ENCODE peak calls at places on chromosomes 5 and 9, in ten cellular contexts. E, Z, I, J, Q, N, U, D, Y and M are unnamed samples.
A peak's percentile ranks its signal among the peaks of the same experiment; 100 is the strongest.

GRCh38 chr9:83477571-83477970 is 60.6 kb downstream of the FRMD3 start:
- DNase-seq in Y (no peak), N (no peak), U (no peak), Z (no peak), Q (no peak), J (peak; percentile 43), E (peak; percentile 50), D (no peak), I (no peak), M (peak; percentile 61)

GRCh38 chr9:93254806-93255519 is 71.0 kb downstream of the WNK2 start:
- DNase-seq in Y (no peak), Q (no peak), E (no peak), N (no peak), Z (no peak), U (no peak), J (no peak), D (no peak), I (no peak), M (no peak)

GRCh38 chr9:35920004-35920658 is 10.8 kb downstream of the SPAAR start:
- DNase-seq in Y (no peak), D (no peak), J (no peak), E (no peak), U (peak; percentile 31), I (no peak), Z (no peak), N (no peak), Q (peak; percentile 71), M (peak; percentile 36)

GRCh38 chr5:20102291-20102690 is 114.3 kb upstream of the CDH18 start:
- DNase-seq in I (no peak), D (no peak), Z (no peak), U (no peak), E (no peak), J (no peak), Y (no peak), Q (no peak), N (no peak), M (no peak)

GRCh38 chr5:132103380-132103951 is 29.9 kb downstream of the CSF2 start:
- DNase-seq in Y (peak; percentile 81), N (peak; percentile 83), J (peak; percentile 82), Z (peak; percentile 94), Q (peak; percentile 36), D (peak; percentile 85), I (peak; percentile 73), U (no peak), E (peak; percentile 94), M (peak; percentile 97)

GRCh38 chr5:96220610-96221390 is 212.2 kb downstream of the PCSK1 start:
- DNase-seq in N (no peak), D (no peak), U (no peak), Z (peak; percentile 88), I (peak; percentile 58), Y (no peak), J (no peak), Q (no peak), E (peak; percentile 80), M (peak; percentile 68)

GRCh38 chr9:77010527-77010926 is 8.9 kb upstream of the FOXB2 start:
- DNase-seq in N (no peak), E (no peak), U (no peak), I (no peak), Z (no peak), Q (no peak), J (no peak), D (no peak), Y (no peak), M (no peak)

GRCh38 chr5:2904399-2904798 is 152.9 kb upstream of the IRX2 start:
- DNase-seq in Q (no peak), Y (no peak), N (no peak), U (no peak), I (no peak), D (no peak), E (no peak), J (no peak), Z (no peak), M (no peak)

GRCh38 chr5:147743686-147744332 is 38.7 kb downstream of the JAKMIP2 start:
- DNase-seq in Q (no peak), N (no peak), E (no peak), J (peak; percentile 24), I (no peak), Y (no peak), D (no peak), Z (no peak), U (no peak), M (no peak)

GRCh38 chr5:72884911-72885310 is 68.5 kb downstream of the TNPO1 start:
- DNase-seq in Y (no peak), Z (no peak), U (no peak), E (no peak), N (no peak), I (no peak), Q (no peak), J (no peak), D (no peak), M (no peak)

GRCh38 chr5:134248271-134248670 is 22.4 kb upstream of the PPP2CA start:
- DNase-seq in I (no peak), J (no peak), D (no peak), N (no peak), Q (no peak), U (no peak), Y (no peak), E (no peak), Z (no peak), M (no peak)

GRCh38 chr5:65702036-65702435 is 19.9 kb downstream of the SGTB start:
- DNase-seq in U (no peak), I (no peak), E (no peak), J (no peak), Q (no peak), N (no peak), D (no peak), Y (no peak), Z (no peak), M (no peak)

GRCh38 chr5:28217695-28218094 is 1179.3 kb upstream of the CDH9 start:
- DNase-seq in J (no peak), Y (no peak), N (no peak), I (no peak), D (no peak), U (no peak), Q (no peak), E (no peak), Z (no peak), M (no peak)

GRCh38 chr9:125515281-125515680 is 191.7 kb downstream of the MAPKAP1 start:
- DNase-seq in J (no peak), N (no peak), E (no peak), Y (no peak), Q (no peak), I (no peak), D (no peak), U (no peak), Z (no peak), M (no peak)

GRCh38 chr9:99222416-99223280 is 566 bp downstream of the SEC61B start:
- DNase-seq in U (no peak), D (no peak), I (no peak), Y (no peak), J (no peak), Z (peak; percentile 4), N (no peak), E (no peak), Q (no peak), M (peak; percentile 12)

GRCh38 chr5:1960595-1961303 is 78.0 kb upstream of the IRX4 start:
- DNase-seq in N (no peak), I (no peak), J (no peak), U (no peak), E (no peak), D (no peak), Q (no peak), Z (no peak), Y (no peak), M (no peak)

GRCh38 chr5:10479226-10479721 is 37.6 kb downstream of the ROPN1L start:
- DNase-seq in I (no peak), N (no peak), E (peak; percentile 82), Z (peak; percentile 77), D (peak; percentile 52), U (no peak), J (peak; percentile 48), Y (no peak), Q (no peak), M (peak; percentile 62)

GRCh38 chr9:7192266-7192665 is 434.5 kb downstream of the KDM4C start:
- DNase-seq in Z (no peak), E (no peak), Y (no peak), N (no peak), I (no peak), U (no peak), D (no peak), Q (no peak), J (no peak), M (no peak)

GRCh38 chr9:135604437-135605237 is 34.7 kb downstream of the GLT6D1 start:
- DNase-seq in D (no peak), Y (no peak), N (peak; percentile 54), Z (no peak), E (no peak), Q (peak; percentile 7), J (no peak), I (no peak), U (peak; percentile 4), M (no peak)

GRCh38 chr5:86999951-87000350 is 267.7 kb upstream of the RASA1 start:
- DNase-seq in Y (no peak), D (no peak), E (no peak), Z (no peak), U (no peak), Q (no peak), I (no peak), N (no peak), J (no peak), M (no peak)
- H3K4me3 ChIP-seq in Y (no peak overlapping the region), D (no peak overlapping the region), E (no peak overlapping the region), Z (no peak overlapping the region), U (no peak overlapping the region), Q (no peak overlapping the region), I (no peak overlapping the region), N (no peak overlapping the region), J (no peak overlapping the region), M (no peak overlapping the region)

DNA sequence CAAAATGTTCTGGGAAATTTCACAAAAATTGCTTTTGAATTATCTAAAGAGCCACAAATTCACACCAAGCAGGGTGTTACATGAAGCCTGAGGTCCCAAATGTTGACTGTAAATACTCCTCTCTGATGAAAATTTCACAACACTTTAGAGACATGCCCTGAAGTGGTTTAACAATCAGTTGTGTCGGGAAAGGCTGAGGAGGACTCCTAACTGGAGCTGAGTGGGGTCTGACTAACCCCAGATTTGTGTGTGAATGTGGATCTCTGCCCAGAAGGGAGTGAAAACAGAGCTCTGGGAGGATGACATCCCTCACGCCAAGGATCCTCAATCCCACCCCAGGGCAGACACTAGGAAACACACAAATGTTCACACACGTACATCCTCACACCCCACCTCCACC is 31.0 kb upstream of the GRXCR2 start:
- DNase-seq in Y (no peak), I (peak; percentile 66), Z (no peak), J (peak; percentile 13), E (peak; percentile 24), N (no peak), D (no peak), Q (no peak), U (no peak), M (peak; percentile 39)
- H3K4me3 ChIP-seq in Y (no peak overlapping the region), I (no peak overlapping the region), Z (no peak overlapping the region), J (no peak overlapping the region), E (no peak overlapping the region), N (no peak overlapping the region), D (no peak overlapping the region), Q (no peak overlapping the region), U (no peak overlapping the region), M (no peak overlapping the region)

GRCh38 chr5:116361979-116362577 is 212.5 kb downstream of the SEMA6A start:
- DNase-seq in E (no peak), U (no peak), Q (no peak), Y (no peak), N (no peak), I (no peak), D (no peak), Z (no peak), J (no peak), M (no peak)
- H3K4me3 ChIP-seq in E (peak overlapping the region; percentile 27), U (peak overlapping the region; percentile 22), Q (no peak overlapping the region), Y (no peak overlapping the region), N (no peak overlapping the region), I (peak overlapping the region; percentile 33), D (peak overlapping the region; percentile 27), Z (no peak overlapping the region), J (peak overlapping the region; percentile 34), M (peak overlapping the region; percentile 35)

GRCh38 chr5:124888622-124889521 is 142.4 kb upstream of the ZNF608 start:
- DNase-seq in U (no peak), N (no peak), I (no peak), Y (no peak), J (no peak), Z (no peak), D (no peak), E (no peak), Q (no peak), M (no peak)
- H3K4me3 ChIP-seq in U (no peak overlapping the region), N (no peak overlapping the region), I (no peak overlapping the region), Y (no peak overlapping the region), J (no peak overlapping the region), Z (no peak overlapping the region), D (no peak overlapping the region), E (no peak overlapping the region), Q (no peak overlapping the region), M (no peak overlapping the region)